ENCODE peak calls at places on chromosomes 4 and X, in four cellular contexts. S is body of pancreas, E is AG04450, R is tibial nerve. Q is an unnamed sample. For H3K27me3, the result is how much of the 10 kb centered on the place peaks cover.

GRCh38 chrX:114166601-114167000 is 417.3 kb upstream of the HTR2C start:
- DNase-seq in R (no peak), E (no peak), S (no peak), Q (no peak)

GRCh38 chrX:40244980-40245379 is 147.2 kb upstream of the BCOR start:
- DNase-seq in E (no peak), R (no peak), S (no peak), Q (no peak)

GRCh38 chr4:75005727-75006126 is 72.8 kb downstream of the PARM1 start:
- DNase-seq in R (no peak), E (no peak), S (no peak), Q (no peak)

GRCh38 chrX:72305286-72306084 is at the start of gene CITED1:
- DNase-seq in S (no peak), E (no peak), R (no peak), Q (no peak)

GRCh38 chr4:8516061-8516573 is 64.1 kb upstream of the GPR78 start:
- DNase-seq in E (no peak), R (no peak), S (no peak), Q (no peak)

GRCh38 chrX:13430136-13430827 is 110.4 kb upstream of the ATXN3L start:
- DNase-seq in R (no peak), E (no peak), S (no peak), Q (no peak)

GRCh38 chr4:47442980-47443379 is 20.5 kb downstream of the COMMD8 start:
- DNase-seq in E (no peak), R (no peak), S (no peak), Q (no peak)

GRCh38 chr4:76377922-76378321 is 43.0 kb downstream of the CCDC158 start:
- DNase-seq in E (no peak), S (peak), R (no peak), Q (peak)

GRCh38 chr4:97942137-97942536 is 201.1 kb downstream of the STPG2 start:
- DNase-seq in S (no peak), E (no peak), R (no peak), Q (no peak)

GRCh38 chrX:68698955-68699354 is 51.5 kb downstream of the STARD8 start:
- DNase-seq in S (peak), R (no peak), E (no peak), Q (no peak)

GRCh38 chr4:111847256-111848108 is 297.8 kb upstream of the FAM241A start:
- DNase-seq in R (no peak), E (no peak), S (no peak), Q (no peak)

GRCh38 chr4:105194328-105195231 is 47.9 kb downstream of the TET2 start:
- DNase-seq in E (no peak), S (no peak), R (no peak), Q (no peak)

GRCh38 chr4:95729596-95729995 is 110.3 kb upstream of the PDHA2 start:
- DNase-seq in E (no peak), R (no peak), S (no peak), Q (no peak)

GRCh38 chrX:7170903-7171302 is 22.9 kb upstream of the PUDP start:
- DNase-seq in E (no peak), S (peak), R (no peak), Q (no peak)

GRCh38 chr4:154595807-154596206 is 5.3 kb upstream of the FGA start:
- DNase-seq in S (no peak), R (no peak), E (no peak), Q (no peak)

GRCh38 chr4:139242511-139243051 is 37.4 kb downstream of the MGARP start:
- DNase-seq in S (no peak), R (no peak), E (no peak), Q (no peak)

GRCh38 chr4:81198151-81198550 is 16.9 kb downstream of the PRKG2 start:
- DNase-seq in R (no peak), S (peak), E (no peak), Q (no peak)

GRCh38 chrX:112834016-112834855 is 6.4 kb downstream of the AMOT start:
- DNase-seq in E (peak), R (no peak), S (no peak), Q (no peak)

GRCh38 chrX:78383594-78383993 is 56.2 kb upstream of the CYSLTR1 start:
- DNase-seq in R (no peak), S (no peak), E (no peak), Q (no peak)

GRCh38 chrX:71177327-71177726 is 32.7 kb downstream of the NLGN3 start:
- DNase-seq in S (no peak), E (no peak), R (no peak), Q (no peak)

GRCh38 chr4:24664956-24665355 is 80.6 kb upstream of the DHX15 start:
- DNase-seq in E (peak), R (no peak), S (no peak), Q (no peak)

GRCh38 chrX:124488412-124489161 is 142.2 kb downstream of the SH2D1A start:
- DNase-seq in E (no peak), R (no peak), S (no peak), Q (no peak)
- H3K27me3 ChIP-seq in E (under half), R (under half), S (under half), Q (under half)

GRCh38 chr4:1112821-1113182 is 562 bp downstream of the RNF212 start:
- DNase-seq in S (no peak), E (no peak), R (no peak), Q (no peak)

GRCh38 chr4:1111259-1111809 is 2.0 kb downstream of the RNF212 start:
- DNase-seq in R (no peak), S (peak), E (no peak), Q (no peak)

GRCh38 chr4:1112174-1112820 is 1.1 kb downstream of the RNF212 start:
- DNase-seq in E (no peak), S (peak), R (no peak), Q (no peak)

GRCh38 chr4:1109332-1109731 is 4.0 kb downstream of the RNF212 start:
- DNase-seq in R (no peak), S (no peak), E (no peak), Q (no peak)

GRCh38 chr4:1109898-1110506 is 3.4 kb downstream of the RNF212 start:
- DNase-seq in S (no peak), R (no peak), E (no peak), Q (no peak)
- H3K27me3 ChIP-seq in S (under half), R (under half), E (under half), Q (under half)

DNA sequence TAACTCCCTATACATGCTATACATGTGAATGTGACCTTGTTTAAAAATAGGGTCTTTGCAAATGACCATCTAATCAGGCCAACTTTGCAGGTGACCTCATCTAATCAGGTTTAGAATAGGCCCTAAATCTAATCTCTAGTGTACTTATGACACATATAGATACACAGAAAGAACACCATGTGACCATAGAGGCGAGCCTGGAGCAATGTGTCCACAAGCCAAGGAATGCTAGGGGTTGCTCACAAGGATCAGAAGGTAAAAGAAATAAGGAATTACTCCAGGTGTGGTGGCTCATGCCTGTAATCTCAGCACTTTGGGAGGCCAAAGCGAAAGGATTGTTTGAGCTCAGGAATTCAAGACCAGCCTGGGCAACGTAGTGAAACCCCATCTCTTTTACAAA is 9.6 kb upstream of the C4orf36 start:
- DNase-seq in E (no peak), R (no peak), S (no peak), Q (no peak)
- H3K27me3 ChIP-seq in E (under half), R (under half), S (under half), Q (under half)

GRCh38 chr4:7414046-7414445 is 20.7 kb downstream of the PSAPL1 start:
- DNase-seq in S (no peak), R (no peak), E (no peak), Q (no peak)

GRCh38 chr4:7412586-7412975 is 22.1 kb downstream of the PSAPL1 start:
- DNase-seq in E (no peak), R (no peak), S (no peak), Q (no peak)

GRCh38 chr4:7415927-7416686 is 18.6 kb downstream of the PSAPL1 start:
- DNase-seq in R (no peak), S (no peak), E (no peak), Q (no peak)

GRCh38 chr4:7416745-7417432 is 17.8 kb downstream of the PSAPL1 start:
- DNase-seq in S (no peak), E (no peak), R (no peak), Q (no peak)

DNA sequence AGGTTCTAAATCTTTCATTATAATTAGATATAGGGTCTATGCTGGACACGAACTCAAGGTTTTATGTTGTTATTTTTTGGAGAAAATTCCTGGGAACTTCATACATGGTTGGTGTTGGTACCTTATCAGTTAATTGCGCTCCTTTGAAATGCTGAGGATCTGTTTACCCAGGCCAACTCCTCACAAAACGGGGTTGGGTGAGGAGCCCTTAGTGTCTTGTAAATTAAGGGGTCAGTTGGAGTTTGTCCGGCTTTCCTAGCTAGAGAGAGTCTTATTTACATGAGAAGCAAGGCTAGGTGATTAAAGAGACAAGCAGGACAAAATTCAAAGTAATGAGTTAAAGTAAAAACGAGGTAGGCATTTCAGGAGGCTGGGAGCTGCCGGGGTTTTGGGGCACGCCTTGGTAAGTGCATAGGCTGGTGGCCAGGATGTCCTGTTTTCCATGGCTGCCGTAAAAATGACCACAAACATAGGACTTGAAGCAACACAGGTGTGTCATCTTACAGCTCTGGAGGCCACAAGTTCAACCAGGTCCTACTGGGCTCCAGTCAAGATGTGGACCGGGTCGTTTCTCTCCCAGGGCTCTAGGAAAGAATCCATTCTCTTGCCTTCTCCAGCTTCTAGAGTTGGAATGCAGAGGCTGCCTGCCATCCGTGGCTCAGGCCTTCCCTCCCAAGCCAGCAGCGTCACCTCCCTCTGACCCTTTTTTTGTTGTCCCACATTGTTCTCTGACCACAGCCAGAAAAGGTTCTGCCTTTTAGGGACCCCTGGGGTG is 19.8 kb downstream of the PSAPL1 start:
- DNase-seq in S (no peak), E (no peak), R (no peak), Q (no peak)
- H3K27me3 ChIP-seq in S (under half), E (under half), R (under half), Q (under half)

DNA sequence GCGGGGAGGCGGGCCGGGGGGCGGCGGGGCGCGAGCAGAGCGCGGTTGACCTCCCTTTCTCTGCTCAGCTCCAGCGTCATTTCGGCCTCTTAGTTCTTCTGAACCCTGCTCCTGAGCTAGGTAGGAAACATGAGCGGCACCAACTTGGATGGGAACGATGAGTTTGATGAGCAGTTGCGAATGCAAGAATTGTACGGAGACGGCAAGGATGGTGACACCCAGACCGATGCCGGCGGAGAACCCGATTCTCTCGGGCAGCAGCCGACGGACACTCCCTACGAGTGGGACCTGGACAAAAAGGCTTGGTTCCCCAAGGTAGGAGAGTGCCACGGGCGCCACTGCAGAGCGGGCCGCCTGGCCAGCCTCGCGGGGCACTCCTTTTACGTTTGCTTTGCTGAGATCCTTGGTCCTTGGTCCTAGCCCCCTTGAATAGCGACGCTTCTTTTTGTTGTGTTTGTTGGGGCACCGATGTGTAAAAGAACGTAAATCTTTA is at the start of gene HTATSF1:
- DNase-seq in E (no peak), R (no peak), S (no peak), Q (no peak)
- H3K27me3 ChIP-seq in E (under half), R (under half), S (under half), Q (under half)

DNA sequence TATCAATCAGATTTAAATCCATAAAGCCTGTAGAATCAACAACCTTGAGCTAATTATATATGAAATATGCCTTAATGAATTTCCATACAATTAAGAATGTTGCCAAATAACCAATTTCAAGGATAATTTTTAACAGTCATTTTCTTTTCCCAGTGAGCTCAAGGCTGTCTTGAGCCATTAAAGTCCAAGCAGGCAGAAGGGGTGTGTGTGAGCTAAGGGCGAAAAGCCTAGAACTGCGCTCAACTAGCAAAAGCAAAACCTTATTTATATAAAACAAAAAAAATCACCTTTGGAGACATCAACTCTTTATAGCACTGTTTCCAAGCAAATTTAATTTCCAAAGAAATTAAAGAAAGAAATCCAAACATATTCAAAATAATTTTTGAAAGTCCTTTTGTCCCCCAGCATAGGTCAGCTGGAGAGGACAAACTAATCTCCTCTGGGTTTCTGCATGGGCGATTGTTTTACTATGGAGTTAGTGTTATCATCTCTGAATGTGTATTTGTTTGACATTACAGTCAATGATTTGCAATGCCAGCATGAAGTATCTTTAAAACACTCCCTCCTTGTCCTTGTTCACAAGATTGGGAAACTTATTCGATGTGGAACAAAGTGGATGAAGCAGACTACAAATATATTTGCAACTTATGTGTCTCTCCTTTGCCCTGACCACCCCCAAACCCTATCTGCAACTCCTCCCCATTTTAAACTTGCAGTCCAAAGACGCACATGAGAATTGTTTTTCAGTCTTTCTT is 1.3 kb upstream of the PITX2 start:
- DNase-seq in S (no peak), R (no peak), E (no peak), Q (no peak)
- H3K27me3 ChIP-seq in S (half or more), R (under half), E (half or more), Q (half or more)

DNA sequence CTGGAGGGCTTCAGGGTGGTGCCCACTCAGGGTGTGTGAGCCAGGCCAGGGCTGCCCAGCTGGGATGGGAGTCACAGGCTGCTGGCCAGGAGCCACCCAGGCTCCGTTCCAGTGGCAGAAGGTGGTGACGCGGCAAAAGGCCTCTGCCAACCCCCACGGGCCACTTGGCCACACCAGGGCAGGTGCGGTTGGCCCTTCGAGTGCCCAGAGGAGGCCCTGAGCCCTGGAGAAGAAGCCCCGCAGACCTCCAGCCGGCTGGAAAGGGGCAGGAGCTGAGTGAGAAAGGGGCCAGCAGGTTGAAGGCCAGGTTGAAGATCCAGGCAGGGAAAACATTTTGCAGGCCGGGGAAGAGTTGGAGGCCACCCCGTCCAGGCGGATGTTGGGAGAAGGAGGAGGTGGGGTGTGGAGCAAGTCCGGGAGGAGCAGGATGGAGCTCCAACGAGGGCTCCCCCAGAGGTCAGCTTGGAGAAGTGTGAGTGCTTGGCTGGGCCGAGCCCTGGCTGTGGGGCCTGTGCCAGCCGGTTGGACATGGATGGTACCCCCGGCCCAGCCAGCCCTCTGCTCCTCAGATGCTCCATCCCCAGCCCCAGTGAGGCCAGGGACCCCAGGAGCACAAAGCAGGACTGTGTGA is 2.8 kb upstream of the CPLX1 start:
- DNase-seq in R (no peak), E (no peak), S (peak), Q (no peak)
- H3K27me3 ChIP-seq in R (under half), E (half or more), S (under half), Q (under half)